ENCODE peak calls at places on chromosomes 3 and 15, in seven cellular contexts. One of them, this sample, is unnamed.

GRCh38 chr3:33360136-33360825 is 79.9 kb downstream of the UBP1 start:
- DNase-seq in cerebellum: no peak
- DNase-seq in stimulated activated CD4-positive, alpha-beta T cell treated with anti-CD3 and anti-CD28 coated beads, TNF-alpha, amount 100 ng/mL, for 48 hours: no peak
- DNase-seq in activated T-cell treated with anti-CD3 and anti-CD28 coated beads for 1 hour: no peak
- DNase-seq in activated gamma-delta T cell treated with anti-CD3 and anti-CD28 coated beads, Interleukin-2, amount 50 U/mL, for 16 hours: no peak
- DNase-seq in T-helper 9 cell: no peak
- DNase-seq in T-helper 2 cell: no peak
- DNase-seq in this sample: no peak

GRCh38 chr3:134104031-134104430 is 74.3 kb upstream of the SLCO2A1 start:
- DNase-seq in cerebellum: no peak
- DNase-seq in stimulated activated CD4-positive, alpha-beta T cell treated with anti-CD3 and anti-CD28 coated beads, TNF-alpha, amount 100 ng/mL, for 48 hours: no peak
- DNase-seq in activated T-cell treated with anti-CD3 and anti-CD28 coated beads for 1 hour: no peak
- DNase-seq in activated gamma-delta T cell treated with anti-CD3 and anti-CD28 coated beads, Interleukin-2, amount 50 U/mL, for 16 hours: no peak
- DNase-seq in T-helper 9 cell: no peak
- DNase-seq in T-helper 2 cell: no peak
- DNase-seq in this sample: no peak

GRCh38 chr3:161854232-161854771 is 357.7 kb downstream of the OTOL1 start:
- DNase-seq in cerebellum: no peak
- DNase-seq in stimulated activated CD4-positive, alpha-beta T cell treated with anti-CD3 and anti-CD28 coated beads, TNF-alpha, amount 100 ng/mL, for 48 hours: no peak
- DNase-seq in activated T-cell treated with anti-CD3 and anti-CD28 coated beads for 1 hour: no peak
- DNase-seq in activated gamma-delta T cell treated with anti-CD3 and anti-CD28 coated beads, Interleukin-2, amount 50 U/mL, for 16 hours: no peak
- DNase-seq in T-helper 9 cell: no peak
- DNase-seq in T-helper 2 cell: no peak
- DNase-seq in this sample: peak

GRCh38 chr3:117557469-117557868 is 847.9 kb downstream of the TUSC7 start:
- DNase-seq in cerebellum: no peak
- DNase-seq in stimulated activated CD4-positive, alpha-beta T cell treated with anti-CD3 and anti-CD28 coated beads, TNF-alpha, amount 100 ng/mL, for 48 hours: no peak
- DNase-seq in activated T-cell treated with anti-CD3 and anti-CD28 coated beads for 1 hour: no peak
- DNase-seq in activated gamma-delta T cell treated with anti-CD3 and anti-CD28 coated beads, Interleukin-2, amount 50 U/mL, for 16 hours: no peak
- DNase-seq in T-helper 9 cell: no peak
- DNase-seq in T-helper 2 cell: no peak
- DNase-seq in this sample: peak

GRCh38 chr3:13518516-13519351 is 30.2 kb upstream of the FBLN2 start:
- DNase-seq in cerebellum: peak
- DNase-seq in stimulated activated CD4-positive, alpha-beta T cell treated with anti-CD3 and anti-CD28 coated beads, TNF-alpha, amount 100 ng/mL, for 48 hours: no peak
- DNase-seq in activated T-cell treated with anti-CD3 and anti-CD28 coated beads for 1 hour: no peak
- DNase-seq in activated gamma-delta T cell treated with anti-CD3 and anti-CD28 coated beads, Interleukin-2, amount 50 U/mL, for 16 hours: no peak
- DNase-seq in T-helper 9 cell: no peak
- DNase-seq in T-helper 2 cell: no peak
- DNase-seq in this sample: no peak

GRCh38 chr3:55826731-55827496 is 339.8 kb upstream of the WNT5A start:
- DNase-seq in cerebellum: no peak
- DNase-seq in stimulated activated CD4-positive, alpha-beta T cell treated with anti-CD3 and anti-CD28 coated beads, TNF-alpha, amount 100 ng/mL, for 48 hours: no peak
- DNase-seq in activated T-cell treated with anti-CD3 and anti-CD28 coated beads for 1 hour: no peak
- DNase-seq in activated gamma-delta T cell treated with anti-CD3 and anti-CD28 coated beads, Interleukin-2, amount 50 U/mL, for 16 hours: no peak
- DNase-seq in T-helper 9 cell: no peak
- DNase-seq in T-helper 2 cell: no peak
- DNase-seq in this sample: no peak

GRCh38 chr15:72682772-72683171 is 3.2 kb downstream of the HIGD2B start:
- DNase-seq in cerebellum: no peak
- DNase-seq in stimulated activated CD4-positive, alpha-beta T cell treated with anti-CD3 and anti-CD28 coated beads, TNF-alpha, amount 100 ng/mL, for 48 hours: no peak
- DNase-seq in activated T-cell treated with anti-CD3 and anti-CD28 coated beads for 1 hour: no peak
- DNase-seq in activated gamma-delta T cell treated with anti-CD3 and anti-CD28 coated beads, Interleukin-2, amount 50 U/mL, for 16 hours: no peak
- DNase-seq in T-helper 9 cell: no peak
- DNase-seq in T-helper 2 cell: no peak
- DNase-seq in this sample: no peak

GRCh38 chr15:49423021-49423420 is at the start of gene FGF7:
- DNase-seq in cerebellum: no peak
- DNase-seq in stimulated activated CD4-positive, alpha-beta T cell treated with anti-CD3 and anti-CD28 coated beads, TNF-alpha, amount 100 ng/mL, for 48 hours: no peak
- DNase-seq in activated T-cell treated with anti-CD3 and anti-CD28 coated beads for 1 hour: no peak
- DNase-seq in activated gamma-delta T cell treated with anti-CD3 and anti-CD28 coated beads, Interleukin-2, amount 50 U/mL, for 16 hours: no peak
- DNase-seq in T-helper 9 cell: no peak
- DNase-seq in T-helper 2 cell: no peak
- DNase-seq in this sample: no peak

GRCh38 chr3:52527732-52528595 is 5.7 kb downstream of the NT5DC2 start:
- DNase-seq in cerebellum: no peak
- DNase-seq in stimulated activated CD4-positive, alpha-beta T cell treated with anti-CD3 and anti-CD28 coated beads, TNF-alpha, amount 100 ng/mL, for 48 hours: no peak
- DNase-seq in activated T-cell treated with anti-CD3 and anti-CD28 coated beads for 1 hour: no peak
- DNase-seq in activated gamma-delta T cell treated with anti-CD3 and anti-CD28 coated beads, Interleukin-2, amount 50 U/mL, for 16 hours: no peak
- DNase-seq in T-helper 9 cell: no peak
- DNase-seq in T-helper 2 cell: no peak
- DNase-seq in this sample: no peak

GRCh38 chr3:157101470-157101869 is 58.5 kb downstream of the CCNL1 start:
- DNase-seq in cerebellum: no peak
- DNase-seq in stimulated activated CD4-positive, alpha-beta T cell treated with anti-CD3 and anti-CD28 coated beads, TNF-alpha, amount 100 ng/mL, for 48 hours: no peak
- DNase-seq in activated T-cell treated with anti-CD3 and anti-CD28 coated beads for 1 hour: no peak
- DNase-seq in activated gamma-delta T cell treated with anti-CD3 and anti-CD28 coated beads, Interleukin-2, amount 50 U/mL, for 16 hours: no peak
- DNase-seq in T-helper 9 cell: no peak
- DNase-seq in T-helper 2 cell: no peak
- DNase-seq in this sample: no peak

GRCh38 chr3:144770813-144771400 is 799.3 kb downstream of the DIPK2A start:
- DNase-seq in cerebellum: peak
- DNase-seq in stimulated activated CD4-positive, alpha-beta T cell treated with anti-CD3 and anti-CD28 coated beads, TNF-alpha, amount 100 ng/mL, for 48 hours: no peak
- DNase-seq in activated T-cell treated with anti-CD3 and anti-CD28 coated beads for 1 hour: no peak
- DNase-seq in activated gamma-delta T cell treated with anti-CD3 and anti-CD28 coated beads, Interleukin-2, amount 50 U/mL, for 16 hours: no peak
- DNase-seq in T-helper 9 cell: no peak
- DNase-seq in T-helper 2 cell: no peak
- DNase-seq in this sample: no peak

GRCh38 chr3:43173949-43174348 is 68.1 kb upstream of the POMGNT2 start:
- DNase-seq in cerebellum: no peak
- DNase-seq in stimulated activated CD4-positive, alpha-beta T cell treated with anti-CD3 and anti-CD28 coated beads, TNF-alpha, amount 100 ng/mL, for 48 hours: no peak
- DNase-seq in activated T-cell treated with anti-CD3 and anti-CD28 coated beads for 1 hour: no peak
- DNase-seq in activated gamma-delta T cell treated with anti-CD3 and anti-CD28 coated beads, Interleukin-2, amount 50 U/mL, for 16 hours: no peak
- DNase-seq in T-helper 9 cell: no peak
- DNase-seq in T-helper 2 cell: no peak
- DNase-seq in this sample: no peak

GRCh38 chr3:65936908-65937638 is 101.6 kb downstream of the MAGI1 start:
- DNase-seq in cerebellum: no peak
- DNase-seq in stimulated activated CD4-positive, alpha-beta T cell treated with anti-CD3 and anti-CD28 coated beads, TNF-alpha, amount 100 ng/mL, for 48 hours: no peak
- DNase-seq in activated T-cell treated with anti-CD3 and anti-CD28 coated beads for 1 hour: no peak
- DNase-seq in activated gamma-delta T cell treated with anti-CD3 and anti-CD28 coated beads, Interleukin-2, amount 50 U/mL, for 16 hours: no peak
- DNase-seq in T-helper 9 cell: no peak
- DNase-seq in T-helper 2 cell: no peak
- DNase-seq in this sample: no peak

GRCh38 chr3:59549972-59550371 is 500.1 kb upstream of the CFAP20DC start:
- DNase-seq in cerebellum: no peak
- DNase-seq in stimulated activated CD4-positive, alpha-beta T cell treated with anti-CD3 and anti-CD28 coated beads, TNF-alpha, amount 100 ng/mL, for 48 hours: no peak
- DNase-seq in activated T-cell treated with anti-CD3 and anti-CD28 coated beads for 1 hour: no peak
- DNase-seq in activated gamma-delta T cell treated with anti-CD3 and anti-CD28 coated beads, Interleukin-2, amount 50 U/mL, for 16 hours: no peak
- DNase-seq in T-helper 9 cell: no peak
- DNase-seq in T-helper 2 cell: no peak
- DNase-seq in this sample: no peak

GRCh38 chr3:40258555-40258954 is 51.0 kb upstream of the EIF1B start:
- DNase-seq in cerebellum: no peak
- DNase-seq in stimulated activated CD4-positive, alpha-beta T cell treated with anti-CD3 and anti-CD28 coated beads, TNF-alpha, amount 100 ng/mL, for 48 hours: no peak
- DNase-seq in activated T-cell treated with anti-CD3 and anti-CD28 coated beads for 1 hour: no peak
- DNase-seq in activated gamma-delta T cell treated with anti-CD3 and anti-CD28 coated beads, Interleukin-2, amount 50 U/mL, for 16 hours: no peak
- DNase-seq in T-helper 9 cell: no peak
- DNase-seq in T-helper 2 cell: no peak
- DNase-seq in this sample: no peak

GRCh38 chr3:155196131-155197075 is 97.1 kb downstream of the STRIT1 start:
- DNase-seq in cerebellum: no peak
- DNase-seq in stimulated activated CD4-positive, alpha-beta T cell treated with anti-CD3 and anti-CD28 coated beads, TNF-alpha, amount 100 ng/mL, for 48 hours: no peak
- DNase-seq in activated T-cell treated with anti-CD3 and anti-CD28 coated beads for 1 hour: no peak
- DNase-seq in activated gamma-delta T cell treated with anti-CD3 and anti-CD28 coated beads, Interleukin-2, amount 50 U/mL, for 16 hours: no peak
- DNase-seq in T-helper 9 cell: no peak
- DNase-seq in T-helper 2 cell: no peak
- DNase-seq in this sample: no peak

GRCh38 chr3:119098620-119099222 is 47.2 kb upstream of the TEX55 start:
- DNase-seq in cerebellum: peak
- DNase-seq in stimulated activated CD4-positive, alpha-beta T cell treated with anti-CD3 and anti-CD28 coated beads, TNF-alpha, amount 100 ng/mL, for 48 hours: no peak
- DNase-seq in activated T-cell treated with anti-CD3 and anti-CD28 coated beads for 1 hour: no peak
- DNase-seq in activated gamma-delta T cell treated with anti-CD3 and anti-CD28 coated beads, Interleukin-2, amount 50 U/mL, for 16 hours: no peak
- DNase-seq in T-helper 9 cell: no peak
- DNase-seq in T-helper 2 cell: no peak
- DNase-seq in this sample: peak

GRCh38 chr3:119310052-119310451 is 15.9 kb downstream of the ARHGAP31 start:
- DNase-seq in cerebellum: no peak
- DNase-seq in stimulated activated CD4-positive, alpha-beta T cell treated with anti-CD3 and anti-CD28 coated beads, TNF-alpha, amount 100 ng/mL, for 48 hours: no peak
- DNase-seq in activated T-cell treated with anti-CD3 and anti-CD28 coated beads for 1 hour: no peak
- DNase-seq in activated gamma-delta T cell treated with anti-CD3 and anti-CD28 coated beads, Interleukin-2, amount 50 U/mL, for 16 hours: no peak
- DNase-seq in T-helper 9 cell: no peak
- DNase-seq in T-helper 2 cell: no peak
- DNase-seq in this sample: no peak

This sample was measured in NCI-H1417.